ENCODE peak calls at places on chromosomes 4 and X, in eight cellular contexts. C, O, G, A, Y, F, N and E are unnamed samples.

GRCh38 chr4:84878541-84878940 is 87.9 kb downstream of the WDFY3 start:
- DNase-seq in G (no peak), N (no peak), O (no peak), F (no peak), C (no peak), Y (no peak), A (no peak), E (no peak)

GRCh38 chrX:349196-349595 is 30.6 kb upstream of the GTPBP6 start:
- DNase-seq in C (no peak), O (no peak), G (no peak), A (peak), N (no peak), F (no peak), Y (no peak), E (peak)

GRCh38 chr4:189202869-189203271 is 737.8 kb upstream of the FRG1 start:
- DNase-seq in O (no peak), G (no peak), C (no peak), F (peak), A (no peak), Y (no peak), N (no peak), E (no peak)

GRCh38 chrX:65920620-65921019 is 119.3 kb downstream of the VSIG4 start:
- DNase-seq in G (no peak), A (no peak), C (no peak), F (no peak), O (no peak), N (no peak), Y (no peak), E (no peak)

GRCh38 chr4:170776983-170777382 is 687.2 kb upstream of the AADAT start:
- DNase-seq in Y (no peak), A (peak), O (no peak), F (no peak), G (no peak), C (no peak), N (no peak), E (peak)

GRCh38 chr4:6507345-6507744 is 34.9 kb upstream of the PPP2R2C start:
- DNase-seq in N (no peak), Y (no peak), C (no peak), A (no peak), O (no peak), F (no peak), G (no peak), E (no peak)

GRCh38 chr4:184755278-184755677 is 21.4 kb upstream of the CENPU start:
- DNase-seq in Y (no peak), N (no peak), F (no peak), G (no peak), C (no peak), O (no peak), A (no peak), E (no peak)

GRCh38 chr4:113952452-113953029 is 26.9 kb downstream of the ARSJ start:
- DNase-seq in G (peak), N (no peak), C (peak), F (no peak), Y (peak), A (no peak), O (no peak), E (no peak)

GRCh38 chrX:77785746-77786548 is at the start of gene ATRX:
- DNase-seq in G (peak), C (peak), O (peak), Y (peak), A (peak), N (peak), F (peak), E (peak)

GRCh38 chr4:36088542-36088941 is 155.8 kb downstream of the ARAP2 start:
- DNase-seq in O (no peak), N (no peak), A (no peak), Y (no peak), G (no peak), F (no peak), C (no peak), E (no peak)

GRCh38 chr4:48746608-48747374 is 33.3 kb downstream of the FRYL start:
- DNase-seq in Y (no peak), A (no peak), N (no peak), G (no peak), F (no peak), C (no peak), O (no peak), E (no peak)

GRCh38 chrX:21944136-21944615 is 3.7 kb downstream of the SMS start:
- DNase-seq in A (no peak), O (no peak), F (no peak), G (no peak), N (no peak), C (no peak), Y (no peak), E (no peak)

DNA sequence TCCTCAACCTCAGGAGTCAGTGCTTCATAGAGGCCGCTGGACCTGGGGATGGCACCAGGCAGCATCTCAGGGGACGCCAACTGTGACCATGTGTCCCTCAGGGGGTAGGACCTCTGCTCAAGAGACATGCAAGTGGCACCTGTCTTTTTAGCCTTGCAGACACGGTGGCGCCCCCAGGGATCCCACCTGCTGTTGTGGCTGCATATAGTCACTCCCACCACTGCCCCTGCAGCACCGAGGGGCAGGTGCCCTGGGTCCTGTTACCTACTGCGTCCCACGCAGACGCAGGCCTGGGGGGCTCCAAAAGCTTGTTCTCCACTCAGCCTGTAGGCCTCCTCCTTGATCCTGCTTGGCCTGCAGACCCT is 2.5 kb downstream of the MYL5 start:
- DNase-seq in G (peak), N (no peak), O (no peak), C (no peak), Y (no peak), F (no peak), A (peak), E (no peak)
- H3K27ac ChIP-seq in G (peak), N (no peak), O (no peak), C (no peak), Y (peak), F (no peak), A (no peak), E (no peak)

GRCh38 chr4:125956281-125956680 is 641.5 kb downstream of the FAT4 start:
- DNase-seq in G (no peak), C (no peak), N (no peak), Y (no peak), O (no peak), F (no peak), A (no peak), E (no peak)
- H3K27ac ChIP-seq in G (no peak), C (no peak), N (no peak), Y (no peak), O (no peak), F (no peak), A (no peak), E (no peak)

GRCh38 chrX:11793734-11794133 is 35.7 kb downstream of the MSL3 start:
- DNase-seq in O (no peak), Y (no peak), A (no peak), C (no peak), N (no peak), F (no peak), G (no peak), E (no peak)
- H3K27ac ChIP-seq in O (no peak), Y (no peak), A (no peak), C (no peak), N (no peak), F (no peak), G (no peak), E (no peak)

DNA sequence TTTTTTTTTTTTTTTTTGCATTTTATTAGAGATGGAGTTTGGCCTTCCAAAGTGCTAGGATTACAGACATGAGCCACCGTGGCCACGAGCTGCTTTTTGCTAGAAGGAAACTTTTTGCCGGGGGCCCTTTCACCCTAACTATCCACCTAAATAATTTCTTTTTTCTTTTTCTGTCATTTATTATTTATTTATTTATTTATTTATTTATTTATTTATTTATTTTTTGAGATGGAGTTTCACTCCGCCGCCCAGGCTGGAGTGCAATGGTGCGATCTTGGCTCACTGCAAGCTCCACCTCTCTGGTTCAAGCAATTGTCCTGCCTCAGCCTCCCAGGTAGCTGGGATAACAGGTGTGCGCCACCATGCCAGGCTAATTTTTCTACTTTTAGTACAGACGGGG is 303.9 kb downstream of the ASMT start:
- DNase-seq in G (no peak), F (no peak), O (no peak), A (no peak), Y (no peak), C (no peak), N (no peak), E (no peak)
- H3K27ac ChIP-seq in G (no peak), F (no peak), O (no peak), A (no peak), Y (no peak), C (no peak), N (no peak), E (no peak)

DNA sequence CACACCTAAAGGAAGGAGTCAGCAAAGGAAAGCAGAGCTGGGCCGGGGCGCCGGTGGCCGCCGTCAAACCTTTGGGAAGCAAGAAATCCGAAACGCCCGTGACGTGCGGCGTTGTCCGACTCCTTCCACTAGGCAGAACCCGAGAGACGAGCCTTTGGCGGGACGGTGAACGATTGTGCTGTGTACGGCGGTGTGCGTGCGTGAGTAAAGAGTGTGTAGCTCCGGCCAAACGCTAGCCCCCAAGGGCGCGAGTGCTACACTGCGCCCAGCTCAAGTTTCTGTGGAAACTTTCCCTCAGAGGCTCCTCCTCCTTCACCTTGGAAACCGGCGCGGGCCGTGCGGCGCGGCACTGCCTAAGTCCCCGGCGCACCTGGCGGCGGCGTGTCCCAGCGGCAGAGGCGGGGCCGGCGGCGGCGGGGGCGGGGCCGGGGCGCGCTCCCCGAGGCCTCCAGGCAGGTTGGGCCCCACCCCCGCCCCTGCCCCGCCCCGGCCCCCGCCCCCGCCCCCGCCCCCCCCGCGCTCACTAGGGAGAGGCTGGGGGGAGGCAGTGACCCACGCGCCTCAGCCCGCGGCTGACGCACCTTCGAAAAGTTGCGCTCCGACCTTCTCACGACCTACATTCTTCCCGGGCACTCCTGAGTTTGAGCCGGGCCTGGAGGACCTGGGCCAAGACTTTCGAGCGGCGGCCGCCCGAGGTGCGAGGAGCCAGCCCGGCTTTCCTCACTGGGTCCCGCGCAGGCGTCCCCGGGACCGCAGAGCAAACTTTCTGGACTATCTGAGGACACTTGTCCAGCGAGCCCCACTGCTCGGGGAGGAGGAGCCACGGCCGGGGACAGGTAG is at the start of gene FHIP1A:
- DNase-seq in O (peak), A (peak), G (peak), C (peak), N (peak), Y (peak), F (peak), E (peak)
- H3K27ac ChIP-seq in O (no peak), A (peak), G (no peak), C (peak), N (peak), Y (peak), F (no peak), E (no peak)

GRCh38 chr4:2949782-2950125 is 13.5 kb downstream of the NOP14 start:
- DNase-seq in G (no peak), O (no peak), Y (no peak), F (no peak), A (no peak), C (no peak), N (no peak), E (peak)
- H3K27ac ChIP-seq in G (no peak), O (no peak), Y (no peak), F (no peak), A (no peak), C (no peak), N (no peak), E (no peak)

GRCh38 chr4:19187104-19187503 is 1064.6 kb upstream of the SLIT2 start:
- DNase-seq in O (no peak), A (no peak), F (no peak), G (no peak), N (no peak), Y (no peak), C (no peak), E (no peak)
- H3K27ac ChIP-seq in O (no peak), A (no peak), F (no peak), G (no peak), N (no peak), Y (no peak), C (no peak), E (no peak)

DNA sequence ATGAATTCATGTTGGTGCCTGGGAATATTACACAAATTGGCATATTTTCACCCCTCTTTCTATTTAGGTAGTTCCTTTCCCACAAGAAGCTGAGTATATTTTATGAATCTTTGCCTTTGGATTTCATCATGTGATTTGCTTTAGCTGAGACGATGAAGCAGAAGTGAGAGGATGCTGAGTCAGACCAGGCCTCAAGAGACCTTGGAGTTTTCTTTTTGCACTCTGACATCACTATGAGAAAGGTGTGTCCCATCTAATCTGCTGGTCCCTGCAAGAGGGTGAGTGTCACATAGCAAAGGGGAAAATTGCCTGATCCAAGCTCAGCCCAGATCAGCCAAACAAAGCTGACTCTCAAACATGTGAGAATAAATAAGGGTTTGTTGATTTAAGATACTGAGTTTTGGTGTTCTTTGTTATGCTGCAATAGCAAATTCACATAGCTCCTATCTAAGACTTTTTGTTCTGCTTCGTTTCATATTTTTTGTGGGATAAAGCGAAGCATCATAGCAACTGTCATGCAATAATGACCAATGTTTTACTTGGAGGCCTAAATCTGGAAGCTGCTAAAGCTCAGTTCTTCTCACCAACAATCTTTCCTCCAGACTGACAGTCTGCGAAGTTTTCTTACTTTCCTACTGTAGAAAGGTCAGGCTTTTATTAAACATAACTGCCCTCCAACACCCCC is 176.9 kb downstream of the PDHA2 start:
- DNase-seq in A (no peak), G (no peak), F (no peak), O (no peak), C (no peak), Y (no peak), N (no peak), E (no peak)
- H3K27ac ChIP-seq in A (no peak), G (no peak), F (no peak), O (no peak), C (no peak), Y (no peak), N (no peak), E (no peak)

DNA sequence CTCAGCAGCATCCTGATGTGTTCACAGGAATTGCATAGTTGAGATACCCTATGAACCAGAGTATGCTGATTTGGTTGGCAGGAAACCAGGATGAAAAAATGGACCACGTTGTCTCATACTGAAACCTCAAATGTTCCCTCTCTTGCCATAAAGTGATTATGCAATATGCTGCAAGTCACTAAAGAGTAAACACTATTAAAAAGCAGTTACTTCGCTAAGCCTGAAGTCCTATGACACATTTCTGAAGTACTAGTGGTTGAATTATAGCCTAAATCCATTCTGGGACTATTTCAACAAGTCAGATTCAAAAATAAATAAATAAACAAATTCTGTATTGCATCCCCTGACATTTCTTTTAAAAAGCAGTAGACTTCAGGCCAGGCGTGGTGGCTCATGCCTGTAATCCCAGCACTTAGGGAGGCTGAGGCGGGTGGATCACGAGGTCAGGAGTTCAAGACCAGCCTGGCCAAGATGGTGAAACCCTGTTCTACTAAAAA is 106.0 kb upstream of the NAP1L5 start:
- DNase-seq in F (peak), G (no peak), C (peak), Y (no peak), A (no peak), O (no peak), N (no peak), E (no peak)
- H3K27ac ChIP-seq in F (no peak), G (no peak), C (peak), Y (no peak), A (peak), O (no peak), N (peak), E (no peak)

GRCh38 chr4:38803833-38804653 is 548 bp downstream of the TLR1 start:
- DNase-seq in O (no peak), N (no peak), C (no peak), A (no peak), F (no peak), Y (no peak), G (peak), E (no peak)
- H3K27ac ChIP-seq in O (no peak), N (peak), C (peak), A (peak), F (no peak), Y (no peak), G (peak), E (peak)